ENCODE peak calls at places on chromosomes 2 and 18, in four cellular contexts. J is uterus, I is A549, X is fibroblast of the aortic adventitia. T is an unnamed sample.

GRCh38 chr2:197873293-197873701 is 68.9 kb downstream of the PLCL1 start:
- DNase-seq in J (no peak), I (no peak), X (peak), T (no peak)

GRCh38 chr18:3281456-3282400 is 19.8 kb downstream of the MYL12B start:
- DNase-seq in J (no peak), I (peak), X (peak), T (no peak)

GRCh38 chr2:84766791-84767190 is 114.1 kb downstream of the TRABD2A start:
- DNase-seq in J (no peak), I (no peak), X (no peak), T (no peak)

GRCh38 chr2:200756618-200757321 is 54.9 kb upstream of the BZW1 start:
- DNase-seq in J (no peak), I (peak), X (peak), T (no peak)

GRCh38 chr2:189297446-189297845 is 117.9 kb upstream of the COL5A2 start:
- DNase-seq in J (no peak), I (no peak), X (peak), T (no peak)

GRCh38 chr2:98833172-98833916 is 102.4 kb upstream of the MGAT4A start:
- DNase-seq in J (peak), I (no peak), X (no peak), T (no peak)

GRCh38 chr2:222000326-222000725 is 298.5 kb downstream of the PAX3 start:
- DNase-seq in J (no peak), I (no peak), X (no peak), T (no peak)

GRCh38 chr18:50011813-50012445 is 183.0 kb downstream of the MYO5B start:
- DNase-seq in J (no peak), I (no peak), X (peak), T (no peak)

GRCh38 chr2:199309973-199310372 is 147.8 kb downstream of the SATB2 start:
- DNase-seq in J (no peak), I (no peak), X (no peak), T (no peak)

GRCh38 chr2:156338578-156338977 is 6.1 kb upstream of the NR4A2 start:
- DNase-seq in J (no peak), I (peak), X (no peak), T (no peak)

GRCh38 chr18:48834421-48835011 is 116.2 kb downstream of the SMAD7 start:
- DNase-seq in J (peak), I (peak), X (peak), T (peak)

GRCh38 chr2:146677280-146677679 is 1167.5 kb upstream of the ACVR2A start:
- DNase-seq in J (no peak), I (peak), X (no peak), T (no peak)

GRCh38 chr2:169756342-169756741 is 22.7 kb downstream of the KLHL23 start:
- DNase-seq in J (no peak), I (no peak), X (no peak), T (no peak)

GRCh38 chr2:66034467-66034866 is 400.5 kb upstream of the MEIS1 start:
- DNase-seq in J (no peak), I (no peak), X (no peak), T (no peak)

GRCh38 chr2:166573393-166573792 is 79.3 kb upstream of the SCN7A start:
- DNase-seq in J (no peak), I (no peak), X (peak), T (no peak)

GRCh38 chr2:39024833-39025232 is 96.0 kb downstream of the SOS1 start:
- DNase-seq in J (no peak), I (peak), X (peak), T (no peak)

GRCh38 chr2:226953206-226953605 is 117.4 kb downstream of the RHBDD1 start:
- DNase-seq in J (no peak), I (no peak), X (peak), T (no peak)

GRCh38 chr2:116842164-116842563 is 972.3 kb upstream of the DDX18 start:
- DNase-seq in J (no peak), I (no peak), X (no peak), T (no peak)

GRCh38 chr2:222715729-222716128 is 44.3 kb downstream of the MOGAT1 start:
- DNase-seq in J (no peak), I (no peak), X (no peak), T (no peak)

GRCh38 chr2:222594679-222595078 is 61.2 kb downstream of the FARSB start:
- DNase-seq in J (no peak), I (peak), X (peak), T (no peak)

GRCh38 chr18:26875040-26875654 is 9.6 kb upstream of the AQP4 start:
- DNase-seq in J (no peak), I (no peak), X (no peak), T (no peak)

GRCh38 chr2:23386422-23387220 is 1.6 kb downstream of the KLHL29 start:
- DNase-seq in J (peak), I (peak), X (no peak), T (no peak)

GRCh38 chr18:8893221-8893620 is 187.9 kb downstream of the MTCL1 start:
- DNase-seq in J (no peak), I (no peak), X (no peak), T (no peak)

GRCh38 chr2:149991576-149991975 is 404.0 kb upstream of the MMADHC start:
- DNase-seq in J (no peak), I (no peak), X (peak), T (no peak)

GRCh38 chr18:4230450-4231168 is 224.5 kb downstream of the DLGAP1 start:
- DNase-seq in J (no peak), I (no peak), X (no peak), T (no peak)

GRCh38 chr2:64049633-64050220 is 30.5 kb upstream of the VPS54 start:
- DNase-seq in J (peak), I (peak), X (peak), T (no peak)

GRCh38 chr2:42025151-42025582 is 22.7 kb upstream of the PKDCC start:
- DNase-seq in J (peak), I (no peak), X (peak), T (no peak)

GRCh38 chr2:39696072-39696471 is 30.4 kb downstream of the TMEM178A start:
- DNase-seq in J (no peak), I (peak), X (peak), T (no peak)

GRCh38 chr2:16948073-16948472 is 282.4 kb upstream of the CYRIA start:
- DNase-seq in J (no peak), I (no peak), X (no peak), T (no peak)

GRCh38 chr2:37367984-37368383 is 23.6 kb downstream of the QPCT start:
- DNase-seq in J (no peak), I (no peak), X (no peak), T (no peak)

GRCh38 chr2:149885468-149885867 is 297.9 kb upstream of the MMADHC start:
- DNase-seq in J (no peak), I (no peak), X (no peak), T (no peak)

GRCh38 chr2:233491326-233491725 is 75.3 kb downstream of the USP40 start:
- DNase-seq in J (no peak), I (no peak), X (no peak), T (no peak)

GRCh38 chr2:162065767-162066166 is 8.2 kb downstream of the DPP4 start:
- DNase-seq in J (no peak), I (no peak), X (no peak), T (no peak)

GRCh38 chr2:126879348-126880261 is 19.1 kb upstream of the TEX51 start:
- DNase-seq in J (no peak), I (no peak), X (no peak), T (no peak)

GRCh38 chr18:54679318-54680149 is 88.5 kb downstream of the DYNAP start:
- DNase-seq in J (no peak), I (peak), X (peak), T (no peak)

GRCh38 chr2:96907405-96908041 is 37.6 kb upstream of the SEMA4C start:
- DNase-seq in J (peak), I (no peak), X (peak), T (no peak)

GRCh38 chr2:19617251-19617650 is 258.8 kb upstream of the OSR1 start:
- DNase-seq in J (no peak), I (peak), X (no peak), T (no peak)

GRCh38 chr2:69686855-69687254 is 43.3 kb upstream of the AAK1 start:
- DNase-seq in J (peak), I (no peak), X (no peak), T (no peak)

GRCh38 chr2:45610281-45611019 is 617 bp downstream of the SRBD1 start:
- DNase-seq in J (peak), I (peak), X (peak), T (no peak)
- TF ChIP-seq CTCF in J (no peak), I (peak), X (peak), T (no peak)

GRCh38 chr2:34266908-34267697 is 668.0 kb upstream of the FAM98A start:
- DNase-seq in J (no peak), I (no peak), X (no peak), T (no peak)

DNA sequence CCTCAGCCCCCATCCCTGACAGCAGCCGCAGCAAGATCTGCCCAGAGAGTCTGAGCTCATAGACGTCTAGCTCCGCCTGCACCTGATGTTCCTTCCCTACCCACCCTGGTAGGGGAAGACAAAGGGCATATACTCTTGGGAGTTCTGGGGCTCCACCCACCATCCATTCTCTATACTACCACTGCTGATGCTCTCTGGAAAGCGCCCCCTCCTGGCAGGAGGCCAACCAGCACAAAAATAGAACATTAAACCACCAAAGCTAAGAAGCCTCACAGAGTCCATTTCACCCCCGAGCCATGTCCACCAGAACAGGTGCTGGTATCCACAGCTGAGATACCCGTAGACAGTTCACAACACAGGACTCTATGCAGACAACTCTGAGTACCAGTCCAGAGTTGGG is 662.6 kb upstream of the FAM98A start:
- DNase-seq in J (no peak), I (no peak), X (no peak), T (no peak)
- TF ChIP-seq CTCF in J (no peak), I (no peak), X (no peak), T (no peak)

GRCh38 chr18:57431512-57432080 is 3.6 kb upstream of the ONECUT2 start:
- DNase-seq in J (no peak), I (no peak), X (no peak), T (no peak)

GRCh38 chr18:57430983-57431382 is 4.2 kb upstream of the ONECUT2 start:
- DNase-seq in J (no peak), I (no peak), X (no peak), T (no peak)

GRCh38 chr18:57432765-57433400 is 2.3 kb upstream of the ONECUT2 start:
- DNase-seq in J (no peak), I (no peak), X (no peak), T (no peak)

GRCh38 chr18:57433492-57434176 is 1.5 kb upstream of the ONECUT2 start:
- DNase-seq in J (no peak), I (peak), X (no peak), T (no peak)

DNA sequence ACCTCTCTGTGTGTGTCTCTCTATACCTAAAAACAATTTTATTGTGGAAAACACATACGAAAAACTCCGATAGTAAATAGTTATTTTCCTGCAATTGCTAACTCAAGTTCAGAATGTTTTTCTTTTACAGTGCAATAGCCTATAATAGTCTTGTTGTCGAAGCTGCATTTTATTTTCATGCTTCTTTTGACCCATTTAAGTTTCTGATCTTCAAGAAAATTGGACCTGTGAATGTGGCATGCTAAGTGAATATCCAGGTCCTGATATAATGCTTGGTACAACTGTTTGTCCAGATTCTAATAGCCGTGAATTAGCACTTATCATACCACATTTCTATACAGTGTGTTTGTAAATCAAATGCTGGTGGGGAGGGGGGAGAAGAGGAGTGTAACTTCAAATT is 3.1 kb upstream of the ONECUT2 start:
- DNase-seq in J (no peak), I (no peak), X (no peak), T (no peak)
- TF ChIP-seq CTCF in J (no peak), I (no peak), X (no peak), T (no peak)

GRCh38 chr2:122209377-122209776 is 453.9 kb downstream of the TSN start:
- DNase-seq in J (no peak), I (no peak), X (no peak), T (no peak)

GRCh38 chr2:122205637-122206036 is 450.2 kb downstream of the TSN start:
- DNase-seq in J (no peak), I (no peak), X (no peak), T (no peak)

GRCh38 chr2:122206101-122206500 is 450.6 kb downstream of the TSN start:
- DNase-seq in J (no peak), I (no peak), X (no peak), T (no peak)

GRCh38 chr2:122203523-122203922 is 448.1 kb downstream of the TSN start:
- DNase-seq in J (no peak), I (no peak), X (peak), T (no peak)
- TF ChIP-seq CTCF in J (no peak), I (no peak), X (no peak), T (no peak)

GRCh38 chr18:78986018-78986481 is 6.4 kb downstream of the SALL3 start:
- DNase-seq in J (no peak), I (peak), X (no peak), T (no peak)
- TF ChIP-seq CTCF in J (no peak), I (peak), X (peak), T (no peak)

GRCh38 chr2:27014771-27015433 is 17.9 kb upstream of the TMEM214 start:
- DNase-seq in J (no peak), I (no peak), X (no peak), T (no peak)

GRCh38 chr2:27018142-27018541 is 14.6 kb upstream of the TMEM214 start:
- DNase-seq in J (no peak), I (no peak), X (no peak), T (no peak)

GRCh38 chr2:27013738-27014137 is 19.0 kb upstream of the TMEM214 start:
- DNase-seq in J (no peak), I (no peak), X (no peak), T (no peak)

GRCh38 chr2:27019459-27020336 is 13.1 kb upstream of the TMEM214 start:
- DNase-seq in J (no peak), I (no peak), X (no peak), T (no peak)

GRCh38 chr2:27016801-27017325 is 15.9 kb upstream of the TMEM214 start:
- DNase-seq in J (peak), I (peak), X (peak), T (peak)
- TF ChIP-seq CTCF in J (peak), I (peak), X (peak), T (peak)

DNA sequence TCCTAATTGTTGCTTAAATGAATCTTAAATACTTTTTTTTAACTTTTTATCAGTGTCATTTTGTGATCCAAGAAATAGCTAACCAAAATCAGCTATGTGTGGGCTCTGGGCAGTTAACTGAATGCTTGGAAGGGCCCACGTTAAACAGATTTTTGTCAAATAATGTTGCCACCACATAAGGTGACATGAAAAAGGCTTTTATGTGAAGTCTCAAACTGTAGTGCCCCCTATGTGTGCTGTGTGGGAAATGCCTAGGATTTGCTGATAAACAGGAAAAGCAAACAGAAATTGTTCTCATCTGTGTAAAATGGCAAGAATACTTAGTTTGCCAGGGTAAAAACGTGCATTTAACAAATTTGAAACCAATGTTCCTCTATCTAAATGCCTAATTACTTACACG is 242.2 kb downstream of the ZNF516 start:
- DNase-seq in J (no peak), I (peak), X (peak), T (no peak)
- TF ChIP-seq CTCF in J (no peak), I (no peak), X (peak), T (no peak)

DNA sequence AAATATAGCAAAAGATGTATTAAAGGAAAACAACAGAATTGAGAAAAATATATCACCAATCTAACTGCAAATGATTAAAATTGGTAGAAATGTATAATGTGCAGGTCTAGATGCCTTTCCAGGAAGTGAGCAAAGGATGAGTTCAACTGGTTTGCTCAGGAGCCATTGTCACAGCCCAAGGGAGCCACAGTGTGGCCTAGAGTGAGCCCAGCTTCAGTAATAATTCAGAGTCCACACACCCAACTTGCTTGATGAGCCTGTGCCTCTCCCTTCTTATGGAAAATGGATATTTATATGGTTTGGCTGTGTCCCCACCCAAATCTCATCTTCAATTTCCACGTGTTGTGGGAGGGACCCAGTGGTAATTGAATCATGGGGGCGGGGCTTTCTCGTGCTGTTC is 92.2 kb upstream of the ASAP2 start:
- DNase-seq in J (no peak), I (no peak), X (no peak), T (no peak)
- TF ChIP-seq CTCF in J (no peak), I (no peak), X (no peak), T (no peak)

DNA sequence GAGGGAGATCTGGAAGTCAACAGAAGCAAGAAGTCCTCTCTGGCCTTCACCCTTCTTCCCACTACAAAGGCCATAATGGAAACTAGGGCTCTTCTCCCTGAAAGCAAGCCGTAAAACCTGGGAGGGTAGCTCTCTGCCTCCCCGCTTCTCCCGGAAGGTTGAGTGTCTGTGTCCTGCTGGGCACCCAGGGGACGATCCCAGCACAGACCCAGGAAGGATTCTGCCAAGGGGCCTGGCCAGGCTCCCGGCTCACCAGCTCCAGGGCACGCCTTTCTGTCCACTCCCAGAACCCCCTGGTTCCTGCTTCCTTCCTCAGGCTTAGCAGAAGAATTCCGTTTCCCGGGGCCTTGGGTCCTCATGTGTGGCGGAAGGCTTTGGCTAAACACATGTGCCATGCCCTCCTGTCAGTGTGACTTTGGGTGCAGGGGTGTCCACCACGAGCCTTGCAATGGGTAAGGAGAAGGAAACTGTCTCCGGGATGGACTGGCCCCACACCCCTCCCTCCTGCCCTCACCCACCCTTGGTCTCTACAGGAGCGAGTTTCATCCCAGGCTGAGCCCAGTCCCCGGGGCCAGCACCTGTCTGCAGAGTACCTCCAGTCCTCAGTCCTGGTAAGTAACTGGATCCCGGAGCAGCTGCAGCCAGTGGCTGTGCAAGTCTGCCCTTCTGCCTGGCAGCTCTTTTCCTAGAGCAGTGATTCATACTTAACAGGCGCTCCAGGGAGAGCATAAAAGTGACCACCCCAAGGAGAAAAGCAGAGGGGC is 135.8 kb downstream of the TPO start:
- DNase-seq in J (no peak), I (no peak), X (no peak), T (no peak)
- TF ChIP-seq CTCF in J (no peak), I (no peak), X (no peak), T (no peak)

T was measured in omental fat pad.